ENCODE peak calls at places on chromosomes 7 and 10, in four cellular contexts. D, N, H and F are unnamed samples.

GRCh38 chr10:944034-944831 is 12.7 kb upstream of the LARP4B start:
- DNase-seq in N (no peak), H (no peak), D (no peak), F (no peak)

GRCh38 chr7:157446322-157446721 is 109.5 kb downstream of the DNAJB6 start:
- DNase-seq in D (no peak), H (no peak), N (no peak), F (no peak)

GRCh38 chr7:148866362-148866761 is 17.7 kb downstream of the EZH2 start:
- DNase-seq in N (no peak), D (no peak), H (no peak), F (no peak)

GRCh38 chr7:46933596-46933995 is 648.3 kb downstream of the TNS3 start:
- DNase-seq in H (no peak), D (no peak), N (peak; percentile 69), F (no peak)

GRCh38 chr10:71912431-71912830 is 51.8 kb upstream of the CHST3 start:
- DNase-seq in N (no peak), H (no peak), D (no peak), F (no peak)

GRCh38 chr7:19920200-19920599 is 146.8 kb upstream of the TMEM196 start:
- DNase-seq in N (no peak), H (no peak), D (no peak), F (no peak)

GRCh38 chr10:111113961-111114830 is 37.4 kb downstream of the ADRA2A start:
- DNase-seq in N (peak; percentile 57), D (no peak), H (no peak), F (no peak)

GRCh38 chr10:93630609-93631320 is 18.4 kb downstream of the PDE6C start:
- DNase-seq in H (no peak), D (no peak), N (no peak), F (no peak)

GRCh38 chr10:18582803-18583202 is 68.6 kb downstream of the NSUN6 start:
- DNase-seq in D (no peak), N (no peak), H (no peak), F (no peak)

GRCh38 chr10:60283397-60283796 is 106.3 kb downstream of the ANK3 start:
- DNase-seq in N (no peak), D (no peak), H (no peak), F (no peak)

GRCh38 chr7:24968165-24968564 is 11.8 kb downstream of the OSBPL3 start:
- DNase-seq in D (no peak), H (no peak), N (no peak), F (no peak)

GRCh38 chr10:31942435-31942834 is 13.8 kb upstream of the ARHGAP12 start:
- DNase-seq in D (no peak), H (no peak), N (no peak), F (no peak)

GRCh38 chr10:72009430-72010081 is 45.4 kb downstream of the CHST3 start:
- DNase-seq in N (no peak), H (peak; percentile 40), D (no peak), F (no peak)

GRCh38 chr7:20954711-20955641 is 168.3 kb upstream of the SP8 start:
- DNase-seq in H (no peak), D (no peak), N (no peak), F (no peak)

GRCh38 chr7:147584771-147585193 is 1005.8 kb upstream of the C7orf33 start:
- DNase-seq in N (no peak), H (no peak), D (no peak), F (no peak)

GRCh38 chr10:130986828-130987227 is 324.7 kb downstream of the TCERG1L start:
- DNase-seq in H (no peak), N (no peak), D (no peak), F (no peak)

GRCh38 chr10:100043796-100044195 is 34.0 kb upstream of the DNMBP start:
- DNase-seq in H (no peak), D (no peak), N (no peak), F (no peak)

GRCh38 chr7:73582664-73583202 is 4.4 kb upstream of the TBL2 start:
- DNase-seq in D (no peak), H (no peak), N (no peak), F (no peak)

GRCh38 chr10:81838950-81839349 is 36.0 kb upstream of the NRG3 start:
- DNase-seq in H (no peak), N (peak; percentile 29), D (no peak), F (peak; percentile 20)

GRCh38 chr7:137933270-137934017 is 68.4 kb downstream of the CREB3L2 start:
- DNase-seq in N (no peak), D (no peak), H (no peak), F (no peak)

GRCh38 chr7:89623018-89623672 is 531.1 kb upstream of the STEAP1 start:
- DNase-seq in N (peak; percentile 69), H (no peak), D (no peak), F (peak; percentile 19)

GRCh38 chr7:159211540-159212182 is 67.0 kb upstream of the VIPR2 start:
- DNase-seq in D (no peak), H (peak; percentile 45), N (no peak), F (peak; percentile 4)

GRCh38 chr7:155806096-155806871 is 6.0 kb downstream of the SHH start:
- DNase-seq in D (no peak), H (no peak), N (no peak), F (no peak)

GRCh38 chr10:25049966-25050365 is 33.6 kb downstream of the THNSL1 start:
- DNase-seq in N (no peak), H (no peak), D (no peak), F (no peak)

GRCh38 chr10:60048146-60048545 is 141.8 kb upstream of the CCDC6 start:
- DNase-seq in D (no peak), H (no peak), N (peak; percentile 64), F (no peak)

GRCh38 chr10:118504044-118504944 is 91.2 kb downstream of the PRLHR start:
- DNase-seq in D (no peak), H (no peak), N (peak; percentile 18), F (no peak)

GRCh38 chr10:92111336-92111939 is 179.4 kb downstream of the CPEB3 start:
- DNase-seq in N (no peak), H (no peak), D (no peak), F (no peak)

GRCh38 chr7:54841772-54842707 is 83.0 kb upstream of the SEC61G start:
- DNase-seq in N (peak; percentile 56), D (no peak), H (peak; percentile 37), F (no peak)

GRCh38 chr10:80996615-80997193 is 459.0 kb downstream of the SH2D4B start:
- DNase-seq in H (no peak), N (peak; percentile 71), D (no peak), F (no peak)

GRCh38 chr10:36441557-36441956 is 683.8 kb upstream of the ANKRD30A start:
- DNase-seq in H (no peak), D (no peak), N (peak; percentile 54), F (no peak)

GRCh38 chr7:136925049-136925448 is 56.6 kb downstream of the CHRM2 start:
- DNase-seq in D (no peak), H (no peak), N (no peak), F (no peak)

GRCh38 chr10:93718937-93719725 is 16.7 kb upstream of the FRA10AC1 start:
- DNase-seq in N (no peak), D (no peak), H (no peak), F (no peak)

GRCh38 chr10:65358565-65358964 is 1567.3 kb upstream of the LRRTM3 start:
- DNase-seq in H (no peak), N (peak; percentile 59), D (no peak), F (peak; percentile 2)